ENCODE peak calls at places on chromosomes 11 and 22, in nine cellular contexts. P, N, G, S, F, H, X, W and M are unnamed samples.

GRCh38 chr11:94721565-94722292 is 46.4 kb upstream of the AMOTL1 start:
- DNase-seq in P (no peak), N (no peak), G (no peak), S (no peak), F (no peak), H (no peak), X (no peak), W (no peak), M (no peak)

GRCh38 chr22:38398609-38399401 is 56.2 kb downstream of the KCNJ4 start:
- DNase-seq in P (peak), N (peak), G (peak), S (peak), F (peak), H (peak), X (peak), W (peak), M (no peak)

GRCh38 chr11:94272738-94273313 is 31.6 kb upstream of the IZUMO1R start:
- DNase-seq in P (peak), N (no peak), G (no peak), S (no peak), F (no peak), H (peak), X (no peak), W (peak), M (no peak)

GRCh38 chr11:3041699-3042098 is 15.5 kb downstream of the CARS1 start:
- DNase-seq in P (peak), N (no peak), G (no peak), S (no peak), F (no peak), H (no peak), X (no peak), W (no peak), M (no peak)

GRCh38 chr22:19176732-19177131 is 1.8 kb downstream of the SLC25A1 start:
- DNase-seq in P (no peak), N (no peak), G (no peak), S (no peak), F (no peak), H (no peak), X (no peak), W (no peak), M (no peak)

GRCh38 chr11:111765320-111765983 is 737 bp downstream of the PPP2R1B start:
- DNase-seq in P (peak), N (no peak), G (no peak), S (peak), F (no peak), H (no peak), X (no peak), W (peak), M (no peak)

GRCh38 chr11:128335729-128336128 is 251.6 kb downstream of the ETS1 start:
- DNase-seq in P (no peak), N (no peak), G (no peak), S (no peak), F (no peak), H (no peak), X (no peak), W (no peak), M (no peak)

GRCh38 chr11:35792148-35792845 is 129.7 kb downstream of the TRIM44 start:
- DNase-seq in P (no peak), N (no peak), G (peak), S (peak), F (no peak), H (peak), X (no peak), W (no peak), M (no peak)

GRCh38 chr11:94771390-94771789 is 3.2 kb downstream of the AMOTL1 start:
- DNase-seq in P (no peak), N (no peak), G (no peak), S (no peak), F (no peak), H (no peak), X (no peak), W (no peak), M (no peak)

GRCh38 chr11:65479184-65480145 is 19.4 kb upstream of the MALAT1 start:
- DNase-seq in P (peak), N (no peak), G (peak), S (peak), F (peak), H (peak), X (no peak), W (no peak), M (peak)

GRCh38 chr22:42229455-42230149 is 40.9 kb downstream of the TCF20 start:
- DNase-seq in P (peak), N (no peak), G (peak), S (peak), F (no peak), H (peak), X (peak), W (no peak), M (peak)

GRCh38 chr11:122317337-122317736 is 201.3 kb upstream of the BLID start:
- DNase-seq in P (no peak), N (no peak), G (peak), S (no peak), F (peak), H (peak), X (peak), W (no peak), M (no peak)

GRCh38 chr11:765025-765801 is 12.1 kb downstream of the GATD1 start:
- DNase-seq in P (no peak), N (peak), G (peak), S (peak), F (peak), H (peak), X (no peak), W (peak), M (no peak)

GRCh38 chr11:129075757-129076156 is 116.4 kb downstream of the ARHGAP32 start:
- DNase-seq in P (no peak), N (no peak), G (no peak), S (no peak), F (no peak), H (peak), X (no peak), W (no peak), M (no peak)

GRCh38 chr11:123061403-123062157 is at the start of gene HSPA8:
- DNase-seq in P (peak), N (peak), G (peak), S (peak), F (peak), H (peak), X (no peak), W (peak), M (no peak)

GRCh38 chr11:13450832-13451397 is 12.1 kb downstream of the BTBD10 start:
- DNase-seq in P (no peak), N (no peak), G (no peak), S (no peak), F (no peak), H (no peak), X (no peak), W (peak), M (no peak)

GRCh38 chr11:74611369-74611861 is 19.0 kb downstream of the POLD3 start:
- DNase-seq in P (no peak), N (no peak), G (peak), S (no peak), F (peak), H (peak), X (peak), W (peak), M (peak)
- TF ChIP-seq CTCF in P (peak), N (no peak), G (peak), S (peak), F (peak), H (peak), X (peak), W (peak), M (peak)

GRCh38 chr11:61522881-61523280 is 14.3 kb downstream of the LRRC10B start:
- DNase-seq in P (no peak), N (no peak), G (no peak), S (no peak), F (no peak), H (no peak), X (no peak), W (no peak), M (no peak)
- TF ChIP-seq CTCF in P (no peak), N (no peak), G (no peak), S (no peak), F (no peak), H (no peak), X (no peak), W (no peak), M (no peak)

GRCh38 chr22:50012201-50013181 is at the start of gene IL17REL:
- DNase-seq in P (no peak), N (peak), G (peak), S (no peak), F (peak), H (peak), X (no peak), W (no peak), M (no peak)
- TF ChIP-seq CTCF in P (peak), N (no peak), G (no peak), S (no peak), F (no peak), H (peak), X (no peak), W (no peak), M (peak)

GRCh38 chr11:26283852-26284421 is 48.0 kb upstream of the ANO3 start:
- DNase-seq in P (no peak), N (no peak), G (no peak), S (no peak), F (no peak), H (no peak), X (no peak), W (no peak), M (no peak)

GRCh38 chr11:26276798-26277424 is 55.0 kb upstream of the ANO3 start:
- DNase-seq in P (peak), N (peak), G (peak), S (peak), F (peak), H (peak), X (peak), W (peak), M (peak)

DNA sequence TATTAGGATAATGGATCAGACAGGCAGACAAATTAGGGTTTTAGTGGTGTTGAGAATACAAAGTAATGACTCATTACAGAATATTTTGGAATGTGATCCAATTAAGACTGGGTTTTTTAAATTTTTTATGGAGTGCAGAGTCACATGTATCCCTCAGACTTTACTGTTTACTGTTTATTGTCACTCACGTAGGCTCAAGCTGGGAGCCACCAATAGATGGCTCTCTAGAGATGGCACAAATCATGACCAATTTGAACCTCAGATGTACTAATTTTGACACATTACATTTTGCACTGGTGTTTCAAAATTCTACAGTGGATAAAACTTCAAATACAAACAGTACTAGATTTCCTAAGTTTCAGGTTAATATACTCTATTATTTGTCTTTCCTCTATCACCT is 53.6 kb upstream of the ANO3 start:
- DNase-seq in P (no peak), N (no peak), G (no peak), S (no peak), F (no peak), H (no peak), X (no peak), W (no peak), M (no peak)
- TF ChIP-seq CTCF in P (no peak), N (no peak), G (no peak), S (no peak), F (peak), H (no peak), X (no peak), W (peak), M (no peak)